ENCODE peak calls at places on chromosomes 12 and 14, in seven cellular contexts. K is stimulated activated CD8-positive, alpha-beta memory T cell treated with anti-CD3 and anti-CD28 coated beads, Interleukin-7, amount 100 ng/mL, for 1 hour; H is neuronal stem cell; N is substantia nigra; M is AG09319; J is fibroblast of the conjunctiva; T is AG10803. Y is an unnamed sample.

GRCh38 chr12:51028126-51028810 is 2.1 kb upstream of the SLC11A2 start:
- DNase-seq in N (no peak), K (no peak), M (no peak), T (peak), H (peak), J (peak), Y (peak)

GRCh38 chr12:52618216-52618615 is at the start of gene KRT73:
- DNase-seq in J (no peak), N (no peak), K (no peak), H (no peak), T (no peak), M (no peak), Y (no peak)

GRCh38 chr14:32183151-32184048 is 18.4 kb upstream of the RNU6-7 start:
- DNase-seq in K (no peak), M (no peak), J (no peak), N (no peak), H (no peak), T (no peak), Y (no peak)

GRCh38 chr14:56199095-56199975 is 81.1 kb downstream of the PELI2 start:
- DNase-seq in H (no peak), N (no peak), K (no peak), T (peak), J (peak), M (peak), Y (peak)

GRCh38 chr14:105022276-105022670 is 1.4 kb upstream of the CDCA4 start:
- DNase-seq in T (no peak), N (no peak), M (no peak), K (no peak), H (no peak), J (no peak), Y (no peak)

GRCh38 chr12:127761880-127762279 is 505.1 kb upstream of the TMEM132C start:
- DNase-seq in N (peak), H (no peak), K (no peak), M (no peak), T (no peak), J (no peak), Y (no peak)

GRCh38 chr14:96135285-96135684 is 69.4 kb upstream of the BDKRB2 start:
- DNase-seq in M (no peak), H (no peak), N (no peak), K (no peak), T (no peak), J (no peak), Y (no peak)

GRCh38 chr12:127712561-127712960 is 554.4 kb upstream of the TMEM132C start:
- DNase-seq in K (no peak), M (no peak), T (no peak), N (no peak), J (no peak), H (no peak), Y (no peak)

GRCh38 chr12:120820885-120821510 is 83.2 kb downstream of the SPPL3 start:
- DNase-seq in N (no peak), T (no peak), H (no peak), J (no peak), M (no peak), K (no peak), Y (no peak)

Y was measured in IMR-90.